ENCODE peak calls at places on chromosomes 7 and 10, in ten cellular contexts. One of them, this sample, is unnamed.

GRCh38 chr10:117905404-117905803 is 141.3 kb downstream of the RAB11FIP2 start:
- DNase-seq in mucosa of descending colon: no peak
- DNase-seq in cardiac fibroblast: no peak
- DNase-seq in AG09309: no peak
- DNase-seq in ascending aorta: no peak
- DNase-seq in fibroblast of mammary gland: no peak
- DNase-seq in Caco-2: no peak
- DNase-seq in heart right ventricle: no peak
- DNase-seq in GM23338: no peak
- DNase-seq in HL-60: no peak
- DNase-seq in this sample: no peak

GRCh38 chr10:34229917-34230316 is 585.2 kb downstream of the PARD3 start:
- DNase-seq in mucosa of descending colon: no peak
- DNase-seq in cardiac fibroblast: no peak
- DNase-seq in AG09309: no peak
- DNase-seq in ascending aorta: no peak
- DNase-seq in fibroblast of mammary gland: no peak
- DNase-seq in Caco-2: no peak
- DNase-seq in heart right ventricle: no peak
- DNase-seq in GM23338: no peak
- DNase-seq in HL-60: no peak
- DNase-seq in this sample: no peak

GRCh38 chr7:156998988-156999610 is 11.4 kb downstream of the MNX1 start:
- DNase-seq in mucosa of descending colon: no peak
- DNase-seq in cardiac fibroblast: no peak
- DNase-seq in AG09309: no peak
- DNase-seq in ascending aorta: no peak
- DNase-seq in fibroblast of mammary gland: no peak
- DNase-seq in Caco-2: no peak
- DNase-seq in heart right ventricle: no peak
- DNase-seq in GM23338: peak
- DNase-seq in HL-60: no peak
- DNase-seq in this sample: peak

GRCh38 chr7:17844514-17845196 is 95.6 kb downstream of the SNX13 start:
- DNase-seq in mucosa of descending colon: no peak
- DNase-seq in cardiac fibroblast: no peak
- DNase-seq in AG09309: no peak
- DNase-seq in ascending aorta: no peak
- DNase-seq in fibroblast of mammary gland: no peak
- DNase-seq in Caco-2: no peak
- DNase-seq in heart right ventricle: no peak
- DNase-seq in GM23338: no peak
- DNase-seq in HL-60: no peak
- DNase-seq in this sample: no peak

GRCh38 chr10:23516530-23516929 is 77.7 kb downstream of the OTUD1 start:
- DNase-seq in mucosa of descending colon: no peak
- DNase-seq in cardiac fibroblast: peak
- DNase-seq in AG09309: no peak
- DNase-seq in ascending aorta: no peak
- DNase-seq in fibroblast of mammary gland: peak
- DNase-seq in Caco-2: no peak
- DNase-seq in heart right ventricle: no peak
- DNase-seq in GM23338: peak
- DNase-seq in HL-60: no peak
- DNase-seq in this sample: no peak

GRCh38 chr10:71920540-71921318 is 43.5 kb upstream of the CHST3 start:
- DNase-seq in mucosa of descending colon: peak
- DNase-seq in cardiac fibroblast: peak
- DNase-seq in AG09309: peak
- DNase-seq in ascending aorta: no peak
- DNase-seq in fibroblast of mammary gland: peak
- DNase-seq in Caco-2: peak
- DNase-seq in heart right ventricle: no peak
- DNase-seq in GM23338: no peak
- DNase-seq in HL-60: no peak
- DNase-seq in this sample: no peak

GRCh38 chr7:107115762-107116540 is 52.9 kb upstream of the HBP1 start:
- DNase-seq in mucosa of descending colon: no peak
- DNase-seq in cardiac fibroblast: no peak
- DNase-seq in AG09309: no peak
- DNase-seq in ascending aorta: no peak
- DNase-seq in fibroblast of mammary gland: no peak
- DNase-seq in Caco-2: no peak
- DNase-seq in heart right ventricle: no peak
- DNase-seq in GM23338: no peak
- DNase-seq in HL-60: no peak
- DNase-seq in this sample: no peak

GRCh38 chr7:50470250-50471163 is 20.4 kb upstream of the FIGNL1 start:
- DNase-seq in mucosa of descending colon: no peak
- DNase-seq in cardiac fibroblast: no peak
- DNase-seq in AG09309: no peak
- DNase-seq in ascending aorta: no peak
- DNase-seq in fibroblast of mammary gland: peak
- DNase-seq in Caco-2: no peak
- DNase-seq in heart right ventricle: no peak
- DNase-seq in GM23338: no peak
- DNase-seq in HL-60: no peak
- DNase-seq in this sample: no peak

GRCh38 chr10:113929522-113929921 is 75.1 kb downstream of the NHLRC2 start:
- DNase-seq in mucosa of descending colon: no peak
- DNase-seq in cardiac fibroblast: no peak
- DNase-seq in AG09309: no peak
- DNase-seq in ascending aorta: no peak
- DNase-seq in fibroblast of mammary gland: no peak
- DNase-seq in Caco-2: no peak
- DNase-seq in heart right ventricle: no peak
- DNase-seq in GM23338: no peak
- DNase-seq in HL-60: no peak
- DNase-seq in this sample: no peak

GRCh38 chr10:113930482-113931057 is 76.1 kb downstream of the NHLRC2 start:
- DNase-seq in mucosa of descending colon: no peak
- DNase-seq in cardiac fibroblast: no peak
- DNase-seq in AG09309: no peak
- DNase-seq in ascending aorta: no peak
- DNase-seq in fibroblast of mammary gland: no peak
- DNase-seq in Caco-2: no peak
- DNase-seq in heart right ventricle: no peak
- DNase-seq in GM23338: no peak
- DNase-seq in HL-60: no peak
- DNase-seq in this sample: no peak

GRCh38 chr10:113937258-113937657 is 82.8 kb downstream of the NHLRC2 start:
- DNase-seq in mucosa of descending colon: no peak
- DNase-seq in cardiac fibroblast: no peak
- DNase-seq in AG09309: no peak
- DNase-seq in ascending aorta: no peak
- DNase-seq in fibroblast of mammary gland: no peak
- DNase-seq in Caco-2: no peak
- DNase-seq in heart right ventricle: no peak
- DNase-seq in GM23338: no peak
- DNase-seq in HL-60: no peak
- DNase-seq in this sample: no peak

GRCh38 chr10:113933894-113934532 is 79.6 kb downstream of the NHLRC2 start:
- DNase-seq in mucosa of descending colon: no peak
- DNase-seq in cardiac fibroblast: no peak
- DNase-seq in AG09309: no peak
- DNase-seq in ascending aorta: no peak
- DNase-seq in fibroblast of mammary gland: peak
- DNase-seq in Caco-2: no peak
- DNase-seq in heart right ventricle: no peak
- DNase-seq in GM23338: no peak
- DNase-seq in HL-60: no peak
- DNase-seq in this sample: no peak

DNA sequence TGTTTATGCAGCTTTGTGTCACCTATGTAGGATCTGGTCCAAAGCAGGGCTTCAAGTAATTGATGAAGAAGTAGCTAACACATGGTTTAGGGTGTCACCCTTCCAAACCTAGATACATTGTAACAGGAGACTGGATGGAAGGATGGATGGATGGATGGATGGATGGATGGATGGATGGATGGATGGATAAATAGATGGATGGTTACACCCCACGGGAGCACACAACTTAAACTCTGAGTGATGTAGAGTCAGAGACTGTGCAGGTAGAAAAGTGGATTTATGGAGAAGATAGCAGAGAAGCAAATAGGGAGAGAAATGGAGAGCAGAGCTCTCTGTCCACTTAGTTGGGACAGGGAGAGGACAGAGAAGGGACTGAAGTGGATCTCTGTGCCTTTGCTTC is 78.4 kb downstream of the NHLRC2 start:
- DNase-seq in mucosa of descending colon: no peak
- DNase-seq in cardiac fibroblast: no peak
- DNase-seq in AG09309: no peak
- DNase-seq in ascending aorta: no peak
- DNase-seq in fibroblast of mammary gland: no peak
- DNase-seq in Caco-2: no peak
- DNase-seq in heart right ventricle: no peak
- DNase-seq in GM23338: no peak
- DNase-seq in HL-60: no peak
- DNase-seq in this sample: no peak
- TF ChIP-seq CTCF in mucosa of descending colon: no peak
- TF ChIP-seq CTCF in cardiac fibroblast: no peak
- TF ChIP-seq CTCF in AG09309: no peak
- TF ChIP-seq CTCF in ascending aorta: no peak
- TF ChIP-seq CTCF in fibroblast of mammary gland: no peak
- TF ChIP-seq CTCF in Caco-2: no peak
- TF ChIP-seq CTCF in heart right ventricle: no peak
- TF ChIP-seq CTCF in GM23338: no peak
- TF ChIP-seq CTCF in HL-60: no peak
- TF ChIP-seq CTCF in this sample: no peak

GRCh38 chr10:43607199-43607573 is 948 bp downstream of the ZNF485 start:
- DNase-seq in mucosa of descending colon: no peak
- DNase-seq in cardiac fibroblast: no peak
- DNase-seq in AG09309: no peak
- DNase-seq in ascending aorta: no peak
- DNase-seq in fibroblast of mammary gland: no peak
- DNase-seq in Caco-2: no peak
- DNase-seq in heart right ventricle: no peak
- DNase-seq in GM23338: no peak
- DNase-seq in HL-60: no peak
- DNase-seq in this sample: no peak
- H3K4me3 ChIP-seq in mucosa of descending colon: no peak
- H3K4me3 ChIP-seq in cardiac fibroblast: peak
- H3K4me3 ChIP-seq in AG09309: peak
- H3K4me3 ChIP-seq in ascending aorta: peak
- H3K4me3 ChIP-seq in fibroblast of mammary gland: peak
- H3K4me3 ChIP-seq in Caco-2: peak
- H3K4me3 ChIP-seq in heart right ventricle: peak
- H3K4me3 ChIP-seq in GM23338: peak
- H3K4me3 ChIP-seq in HL-60: no peak
- H3K4me3 ChIP-seq in this sample: peak

DNA sequence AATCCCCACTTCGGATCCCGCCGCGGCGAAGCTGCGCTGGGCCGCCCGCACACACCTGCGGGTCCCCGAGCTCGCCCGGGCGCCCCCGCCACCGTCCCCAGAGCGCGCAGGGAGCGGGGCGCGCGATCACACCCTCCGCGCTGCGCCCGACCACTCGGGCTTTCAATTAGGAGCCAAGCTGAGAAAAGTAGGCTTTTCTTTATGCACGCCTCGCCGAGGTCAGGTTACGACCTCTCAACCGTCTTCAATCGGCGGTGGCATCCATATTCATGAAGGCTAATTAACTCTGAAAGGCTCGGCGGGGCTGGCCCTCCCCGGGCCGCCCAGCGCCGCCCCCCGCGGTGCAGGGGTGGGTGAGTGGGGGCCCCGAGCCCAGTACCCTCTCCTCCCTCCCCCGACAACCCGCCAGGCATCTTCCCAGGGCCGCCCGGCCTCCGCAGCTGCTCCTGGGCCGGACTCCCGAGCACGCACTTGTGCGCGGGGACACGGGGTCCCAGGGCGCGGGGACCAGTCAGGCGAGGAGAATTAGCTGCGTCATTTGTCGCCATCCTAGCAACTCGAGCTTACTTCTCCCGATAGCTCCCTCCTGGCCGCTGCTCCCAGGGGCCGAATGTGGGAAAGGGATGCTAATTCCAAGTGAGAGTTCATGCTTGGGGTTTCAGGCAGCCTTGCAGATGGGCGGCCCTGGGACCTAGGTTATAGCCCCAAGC is 155.5 kb upstream of the LYZL2 start:
- DNase-seq in mucosa of descending colon: peak
- DNase-seq in cardiac fibroblast: peak
- DNase-seq in AG09309: no peak
- DNase-seq in ascending aorta: peak
- DNase-seq in fibroblast of mammary gland: peak
- DNase-seq in Caco-2: no peak
- DNase-seq in heart right ventricle: peak
- DNase-seq in GM23338: peak
- DNase-seq in HL-60: no peak
- DNase-seq in this sample: peak
- TF ChIP-seq CTCF in mucosa of descending colon: no peak
- TF ChIP-seq CTCF in cardiac fibroblast: no peak
- TF ChIP-seq CTCF in AG09309: no peak
- TF ChIP-seq CTCF in ascending aorta: no peak
- TF ChIP-seq CTCF in fibroblast of mammary gland: no peak
- TF ChIP-seq CTCF in Caco-2: no peak
- TF ChIP-seq CTCF in heart right ventricle: no peak
- TF ChIP-seq CTCF in GM23338: no peak
- TF ChIP-seq CTCF in HL-60: no peak
- TF ChIP-seq CTCF in this sample: no peak

GRCh38 chr10:124037286-124037685 is 56.1 kb downstream of the CHST15 start:
- DNase-seq in mucosa of descending colon: no peak
- DNase-seq in cardiac fibroblast: no peak
- DNase-seq in AG09309: no peak
- DNase-seq in ascending aorta: no peak
- DNase-seq in fibroblast of mammary gland: no peak
- DNase-seq in Caco-2: no peak
- DNase-seq in heart right ventricle: no peak
- DNase-seq in GM23338: no peak
- DNase-seq in HL-60: no peak
- DNase-seq in this sample: no peak

GRCh38 chr10:124036746-124037145 is 56.7 kb downstream of the CHST15 start:
- DNase-seq in mucosa of descending colon: no peak
- DNase-seq in cardiac fibroblast: no peak
- DNase-seq in AG09309: no peak
- DNase-seq in ascending aorta: no peak
- DNase-seq in fibroblast of mammary gland: no peak
- DNase-seq in Caco-2: no peak
- DNase-seq in heart right ventricle: no peak
- DNase-seq in GM23338: no peak
- DNase-seq in HL-60: no peak
- DNase-seq in this sample: no peak

GRCh38 chr10:124037784-124038183 is 55.6 kb downstream of the CHST15 start:
- DNase-seq in mucosa of descending colon: peak
- DNase-seq in cardiac fibroblast: no peak
- DNase-seq in AG09309: no peak
- DNase-seq in ascending aorta: no peak
- DNase-seq in fibroblast of mammary gland: no peak
- DNase-seq in Caco-2: no peak
- DNase-seq in heart right ventricle: no peak
- DNase-seq in GM23338: no peak
- DNase-seq in HL-60: peak
- DNase-seq in this sample: no peak

GRCh38 chr10:124035306-124035927 is 58.0 kb downstream of the CHST15 start:
- DNase-seq in mucosa of descending colon: no peak
- DNase-seq in cardiac fibroblast: no peak
- DNase-seq in AG09309: no peak
- DNase-seq in ascending aorta: no peak
- DNase-seq in fibroblast of mammary gland: no peak
- DNase-seq in Caco-2: no peak
- DNase-seq in heart right ventricle: no peak
- DNase-seq in GM23338: peak
- DNase-seq in HL-60: no peak
- DNase-seq in this sample: no peak

DNA sequence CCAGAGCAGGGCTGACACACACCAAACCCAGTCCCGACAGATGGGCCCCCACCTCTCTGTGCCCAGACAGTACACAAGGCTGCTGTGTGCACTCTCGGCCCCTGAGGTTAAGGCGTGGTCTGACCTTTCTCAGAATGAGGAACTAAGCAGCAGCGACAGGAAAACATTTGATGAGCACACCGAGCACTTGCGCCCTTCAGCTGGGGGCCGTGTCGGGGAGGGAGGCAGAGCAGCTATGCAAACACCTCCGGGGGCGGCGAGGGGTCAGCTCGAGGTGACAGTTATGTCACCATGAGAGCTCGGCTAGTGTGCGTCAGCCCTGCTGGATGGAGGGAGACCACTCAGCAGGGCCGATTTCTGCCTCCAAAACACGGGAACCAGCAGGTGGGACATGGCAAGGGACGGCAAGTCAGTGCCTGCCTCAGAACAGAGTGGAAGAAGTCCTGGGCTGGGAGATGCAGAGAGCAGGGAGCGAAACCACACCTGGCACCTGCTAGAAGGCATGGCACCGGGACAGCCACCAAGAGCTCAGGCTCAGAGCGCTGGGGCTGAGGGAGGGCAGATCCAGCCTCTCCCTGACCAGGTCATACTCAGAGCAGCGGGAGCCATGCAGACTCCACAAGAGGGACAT is 57.4 kb downstream of the CHST15 start:
- DNase-seq in mucosa of descending colon: peak
- DNase-seq in cardiac fibroblast: no peak
- DNase-seq in AG09309: no peak
- DNase-seq in ascending aorta: peak
- DNase-seq in fibroblast of mammary gland: no peak
- DNase-seq in Caco-2: peak
- DNase-seq in heart right ventricle: no peak
- DNase-seq in GM23338: no peak
- DNase-seq in HL-60: peak
- DNase-seq in this sample: peak
- H3K4me3 ChIP-seq in mucosa of descending colon: no peak
- H3K4me3 ChIP-seq in cardiac fibroblast: no peak
- H3K4me3 ChIP-seq in AG09309: no peak
- H3K4me3 ChIP-seq in ascending aorta: no peak
- H3K4me3 ChIP-seq in fibroblast of mammary gland: no peak
- H3K4me3 ChIP-seq in Caco-2: no peak
- H3K4me3 ChIP-seq in heart right ventricle: no peak
- H3K4me3 ChIP-seq in GM23338: no peak
- H3K4me3 ChIP-seq in HL-60: no peak
- H3K4me3 ChIP-seq in this sample: no peak

This sample was measured in stomach.